ENCODE peak calls at places on chromosome 5, in nine cellular contexts. S is fibroblast of villous mesenchyme, V is mesothelial cell of epicardium, E is neural crest cell, O is kidney epithelial cell, T is psoas muscle, F is tibial nerve, D is astrocyte, Y is lower leg skin. R is an unnamed sample.

GRCh38 chr5:122377023-122377422 is 65.0 kb downstream of the SNCAIP start:
- DNase-seq in T (no peak), S (peak; percentile 34), E (no peak), Y (no peak), O (no peak), V (no peak), D (no peak), F (no peak), R (no peak)

GRCh38 chr5:152838241-152838786 is 433.2 kb upstream of the NMUR2 start:
- DNase-seq in S (no peak), T (no peak), E (no peak), O (no peak), Y (peak; percentile 79), F (no peak), D (no peak), V (no peak), R (no peak)

GRCh38 chr5:138241688-138242547 is 28.8 kb upstream of the CDC23 start:
- DNase-seq in T (peak; percentile 57), O (no peak), S (no peak), E (peak; percentile 33), V (peak; percentile 45), D (peak; percentile 11), F (peak; percentile 9), Y (no peak), R (no peak)

GRCh38 chr5:105740242-105740641 is 1930.5 kb downstream of the EFNA5 start:
- DNase-seq in E (no peak), O (no peak), T (no peak), D (no peak), S (no peak), F (no peak), V (no peak), Y (no peak), R (no peak)

GRCh38 chr5:159631001-159631400 is 285.3 kb upstream of the ADRA1B start:
- DNase-seq in S (no peak), T (no peak), O (no peak), F (no peak), D (no peak), E (no peak), V (no peak), Y (no peak), R (no peak)

GRCh38 chr5:541148-541887 is 17.1 kb upstream of the SLC9A3 start:
- DNase-seq in T (peak; percentile 48), D (no peak), O (no peak), V (no peak), F (no peak), E (no peak), S (no peak), Y (no peak), R (peak; percentile 40)

GRCh38 chr5:143397302-143398052 is 6.0 kb downstream of the NR3C1 start:
- DNase-seq in D (no peak), S (no peak), V (no peak), Y (no peak), O (no peak), E (no peak), T (no peak), F (no peak), R (no peak)

GRCh38 chr5:135095052-135095715 is 61.2 kb upstream of the PITX1 start:
- DNase-seq in S (no peak), O (no peak), F (no peak), Y (no peak), E (no peak), T (no peak), V (no peak), D (no peak), R (peak; percentile 13)

GRCh38 chr5:126433708-126434107 is 10.5 kb downstream of the GRAMD2B start:
- DNase-seq in S (no peak), Y (no peak), E (no peak), F (no peak), D (peak; percentile 89), O (no peak), V (no peak), T (no peak), R (no peak)

GRCh38 chr5:179806250-179807045 is at the start of gene MGAT4B:
- DNase-seq in T (peak; percentile 85), E (peak; percentile 50), Y (no peak), F (peak; percentile 57), D (peak; percentile 48), S (peak; percentile 76), O (no peak), V (peak; percentile 67), R (no peak)

GRCh38 chr5:111453747-111454146 is 58.6 kb downstream of the STARD4 start:
- DNase-seq in Y (no peak), O (no peak), D (peak; percentile 95), T (no peak), E (no peak), S (peak; percentile 12), V (peak; percentile 49), F (no peak), R (no peak)

GRCh38 chr5:74394924-74395880 is 245.3 kb downstream of the ENC1 start:
- DNase-seq in F (no peak), T (peak; percentile 61), Y (peak; percentile 78), V (no peak), O (peak; percentile 77), D (peak; percentile 6), S (no peak), E (no peak), R (no peak)

GRCh38 chr5:72268753-72269410 is 51.2 kb downstream of the MRPS27 start:
- DNase-seq in S (peak; percentile 61), O (no peak), D (no peak), E (peak; percentile 53), T (no peak), V (no peak), F (peak; percentile 51), Y (no peak), R (no peak)

GRCh38 chr5:132387649-132388117 is 18.2 kb downstream of the SLC22A5 start:
- DNase-seq in D (peak; percentile 100), E (no peak), F (peak; percentile 75), S (peak; percentile 100), T (no peak), Y (peak; percentile 89), O (peak; percentile 100), V (peak; percentile 57), R (peak; percentile 77)

GRCh38 chr5:67246108-67246507 is 49.5 kb upstream of the CD180 start:
- DNase-seq in D (peak; percentile 56), E (peak; percentile 30), T (no peak), O (peak; percentile 54), S (peak; percentile 91), V (no peak), Y (no peak), F (peak; percentile 76), R (no peak)

GRCh38 chr5:14309199-14309598 is 166.1 kb downstream of the TRIO start:
- DNase-seq in V (no peak), T (no peak), F (no peak), D (no peak), E (no peak), O (no peak), Y (no peak), S (no peak), R (no peak)

DNA sequence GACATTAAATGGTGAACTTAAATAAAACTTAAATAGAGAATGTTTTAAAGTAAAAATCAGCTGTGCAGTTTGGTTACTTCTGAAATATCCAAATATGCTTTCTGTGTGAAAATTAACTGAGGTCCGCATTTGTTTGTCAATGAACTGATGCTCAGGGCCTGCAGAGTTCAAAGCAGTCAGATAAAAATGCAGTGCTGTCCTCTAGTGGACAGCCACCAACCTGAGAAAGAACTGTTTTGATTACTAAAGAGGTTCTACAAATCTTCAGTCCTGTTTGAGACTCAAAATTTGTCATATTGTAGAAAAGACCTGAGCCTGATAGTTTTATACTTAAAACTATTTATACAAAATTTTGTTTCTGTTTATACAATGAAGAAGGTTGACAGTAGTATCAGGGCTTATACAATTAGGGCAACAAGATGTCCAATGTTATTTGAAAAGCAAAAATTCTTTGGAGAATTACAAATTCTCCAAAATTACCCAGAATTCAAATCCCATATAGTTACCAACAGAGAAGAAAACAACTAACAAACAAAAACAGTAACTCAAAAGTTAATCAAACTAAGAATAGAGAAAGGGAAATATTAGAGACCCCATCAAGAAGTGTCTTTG is 232.3 kb upstream of the TBCA start:
- DNase-seq in O (peak; percentile 12), V (no peak), T (no peak), D (peak; percentile 18), E (no peak), Y (no peak), S (peak; percentile 44), F (no peak), R (no peak)
- TF ChIP-seq CTCF in O (peak; percentile 93), V (peak; percentile 40), T (peak; percentile 71), D (peak; percentile 92), E (peak; percentile 89), Y (no peak), S (peak; percentile 84), F (peak; percentile 61), R (peak; percentile 70)

DNA sequence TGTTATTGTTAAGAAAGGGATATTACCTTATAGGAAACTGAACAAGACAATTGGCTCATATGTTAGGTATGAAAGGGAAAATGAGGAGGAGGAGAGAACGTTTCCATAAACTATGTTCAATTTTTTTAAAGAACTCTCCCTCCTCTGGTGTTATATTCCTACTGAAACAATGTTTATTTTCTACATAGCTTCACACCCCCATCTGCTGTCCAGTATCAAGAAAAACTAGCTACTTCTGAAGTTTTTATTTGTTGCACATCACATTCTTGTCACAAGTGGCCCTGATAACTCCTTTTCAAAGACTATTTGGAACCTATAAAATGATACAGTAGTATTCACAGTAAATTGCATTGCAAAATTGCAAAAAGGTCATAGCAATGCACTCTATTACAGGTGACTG is 223.4 kb upstream of the FAM174A start:
- DNase-seq in F (no peak), V (no peak), O (no peak), D (peak; percentile 25), S (no peak), T (no peak), Y (no peak), E (no peak), R (no peak)
- TF ChIP-seq CTCF in F (no peak), V (no peak), O (peak; percentile 24), D (no peak), S (no peak), T (no peak), Y (no peak), E (peak; percentile 48), R (no peak)

DNA sequence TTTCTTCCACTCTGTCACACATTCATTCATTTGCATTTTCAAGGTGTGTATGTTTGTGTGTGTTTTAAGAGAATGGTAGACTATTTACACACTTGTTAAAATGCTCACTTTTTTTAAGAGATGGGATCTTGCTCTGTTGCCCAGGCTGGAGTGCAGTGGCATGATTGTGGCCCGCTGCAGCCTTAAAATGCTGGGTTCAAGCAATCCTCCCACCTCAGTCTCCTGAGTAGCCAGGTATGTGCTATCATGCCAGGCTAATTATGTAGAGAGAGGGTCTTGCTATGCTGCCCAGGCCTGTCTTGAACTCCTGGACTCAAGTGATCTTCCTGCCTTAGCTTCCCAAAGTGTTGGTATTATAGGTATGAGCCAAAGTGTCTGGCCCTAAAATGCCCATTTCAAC is 173.5 kb downstream of the PDE4D start:
- DNase-seq in F (no peak), Y (no peak), V (no peak), D (no peak), S (no peak), T (no peak), O (no peak), E (no peak), R (no peak)
- TF ChIP-seq CTCF in F (no peak), Y (no peak), V (no peak), D (no peak), S (no peak), T (no peak), O (no peak), E (no peak), R (no peak)

DNA sequence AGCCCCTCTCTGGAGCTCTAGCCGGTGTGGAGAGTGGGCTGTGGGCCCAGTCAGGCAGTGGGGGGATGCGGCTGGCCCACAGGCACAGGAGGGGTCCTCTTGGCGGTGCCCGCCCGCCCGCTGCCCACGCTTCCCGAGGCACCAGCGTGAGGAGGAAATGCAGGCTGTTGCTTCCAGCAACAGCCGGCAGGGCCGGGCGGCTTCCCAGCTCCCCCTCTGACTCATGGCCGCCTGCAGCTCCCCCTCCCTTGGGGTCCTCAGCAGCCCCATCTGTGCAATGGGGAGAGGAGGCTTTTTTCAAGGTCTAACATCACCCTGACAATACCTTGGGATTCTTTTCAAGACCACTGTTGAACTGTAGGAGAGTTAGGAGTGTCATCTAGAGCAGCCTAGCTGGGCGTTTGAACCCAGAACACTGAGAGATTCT is 10.4 kb downstream of the CXXC5 start:
- DNase-seq in V (no peak), E (no peak), Y (no peak), T (peak; percentile 83), O (no peak), F (no peak), D (peak; percentile 57), S (no peak), R (no peak)
- TF ChIP-seq CTCF in V (no peak), E (no peak), Y (no peak), T (no peak), O (peak; percentile 2), F (no peak), D (peak; percentile 8), S (no peak), R (peak; percentile 25)

R was measured in CD14-positive monocyte.